ENCODE peak calls at places on chromosome 14, in ten cellular contexts. C, X, M, H, L, F, N, Q, J and O are unnamed samples.
A peak's percentile ranks its signal among the peaks of the same experiment; 100 is the strongest.

GRCh38 chr14:61547186-61548121 is 147.9 kb upstream of the HIF1A start:
- DNase-seq in M (no peak), H (peak; percentile 84), X (no peak), N (no peak), C (no peak), J (peak; percentile 88), Q (peak; percentile 96), F (no peak), L (no peak), O (no peak)

GRCh38 chr14:100692859-100693558 is 33.7 kb upstream of the DLK1 start:
- DNase-seq in X (no peak), L (no peak), C (no peak), H (peak; percentile 97), Q (peak; percentile 98), M (no peak), N (no peak), J (peak; percentile 79), F (no peak), O (no peak)

GRCh38 chr14:24940213-24940783 is 109.6 kb downstream of the STXBP6 start:
- DNase-seq in C (no peak), J (no peak), F (no peak), M (no peak), H (no peak), N (no peak), L (no peak), X (no peak), Q (no peak), O (no peak)

GRCh38 chr14:21711360-21711961 is 37.8 kb upstream of the OR4E1 start:
- DNase-seq in N (no peak), F (peak; percentile 36), J (peak; percentile 69), M (no peak), C (no peak), Q (peak; percentile 65), H (peak; percentile 21), X (no peak), L (no peak), O (no peak)

GRCh38 chr14:35116242-35116641 is 5.5 kb downstream of the PPP2R3C start:
- DNase-seq in H (no peak), F (no peak), N (no peak), X (no peak), J (no peak), L (no peak), C (no peak), Q (no peak), M (no peak), O (no peak)

GRCh38 chr14:79420725-79421124 is 790.6 kb downstream of the DIO2 start:
- DNase-seq in C (no peak), M (no peak), F (no peak), L (no peak), N (no peak), J (no peak), H (no peak), Q (no peak), X (no peak), O (no peak)

GRCh38 chr14:95056476-95056875 is 100.9 kb downstream of the DICER1 start:
- DNase-seq in C (no peak), L (no peak), M (no peak), J (no peak), Q (no peak), X (no peak), H (no peak), F (no peak), N (no peak), O (no peak)

GRCh38 chr14:39102969-39103957 is at the start of gene SEC23A:
- DNase-seq in L (peak; percentile 91), H (peak; percentile 57), F (peak; percentile 65), N (peak; percentile 77), X (peak; percentile 95), J (peak; percentile 93), C (peak; percentile 98), Q (peak; percentile 93), M (peak; percentile 93), O (peak; percentile 64)

GRCh38 chr14:94656043-94656442 is 43.9 kb downstream of the SERPINA3 start:
- DNase-seq in C (no peak), H (no peak), Q (no peak), J (no peak), L (no peak), M (no peak), F (no peak), X (no peak), N (no peak), O (no peak)

GRCh38 chr14:67331368-67332125 is 28.1 kb downstream of the ATP6V1D start:
- DNase-seq in N (no peak), Q (no peak), L (no peak), C (no peak), M (no peak), F (no peak), H (peak; percentile 65), X (no peak), J (no peak), O (no peak)

GRCh38 chr14:71891185-71891584 is 41.0 kb upstream of the RGS6 start:
- DNase-seq in X (no peak), M (no peak), Q (no peak), J (no peak), H (no peak), N (no peak), C (no peak), L (no peak), F (no peak), O (no peak)

GRCh38 chr14:71890541-71890940 is 41.7 kb upstream of the RGS6 start:
- DNase-seq in L (no peak), N (no peak), H (no peak), X (no peak), J (no peak), C (no peak), M (no peak), Q (no peak), F (no peak), O (no peak)

DNA sequence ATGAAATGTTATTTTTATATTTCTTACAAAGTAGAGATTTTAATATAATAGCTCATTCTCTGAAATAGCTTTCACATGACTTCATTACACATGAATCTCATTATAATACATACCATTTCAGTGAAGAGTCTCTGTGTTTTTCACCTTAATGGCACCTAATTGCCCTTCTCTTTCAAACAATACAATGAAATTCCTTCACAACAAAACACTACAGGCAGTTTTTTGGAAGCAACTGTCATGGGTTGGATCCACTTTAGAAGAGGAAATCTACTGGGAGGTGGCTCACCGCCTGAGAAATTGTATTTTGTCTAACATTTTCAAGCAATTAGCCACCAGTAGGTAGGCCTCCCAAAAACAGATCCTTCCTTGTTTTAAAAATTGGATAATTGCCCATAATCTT is 40.3 kb upstream of the RGS6 start:
- DNase-seq in M (no peak), C (no peak), F (no peak), N (no peak), H (peak; percentile 11), L (no peak), J (no peak), X (no peak), Q (no peak), O (no peak)
- H3K27ac ChIP-seq in M (no peak overlapping the region), C (no peak overlapping the region), F (no peak overlapping the region), N (no peak overlapping the region), H (no peak overlapping the region), L (no peak overlapping the region), J (no peak overlapping the region), X (no peak overlapping the region), Q (no peak overlapping the region), O (no peak overlapping the region)

DNA sequence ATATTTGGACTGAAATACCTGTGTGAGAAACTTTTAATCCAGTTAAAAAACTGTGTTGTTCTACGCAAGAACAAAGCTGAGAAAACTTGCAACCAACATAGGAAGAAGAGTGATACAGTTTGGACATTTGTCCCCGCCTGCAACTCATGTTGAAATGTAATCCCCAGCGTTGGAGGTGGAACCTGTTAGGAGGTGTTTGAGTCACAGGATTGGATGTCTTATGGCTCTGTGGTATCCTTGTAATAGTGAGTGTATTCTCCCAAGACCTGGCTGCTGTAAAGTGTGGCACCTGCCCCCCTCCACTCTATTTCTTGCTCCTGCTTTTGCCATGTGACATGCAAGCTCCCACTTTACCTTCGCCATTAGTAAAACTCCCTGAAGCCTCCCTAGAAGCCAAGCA is 28.6 kb upstream of the ADAM20 start:
- DNase-seq in L (no peak), F (no peak), C (no peak), X (no peak), J (no peak), M (no peak), H (no peak), N (no peak), Q (no peak), O (no peak)
- H3K27ac ChIP-seq in L (no peak overlapping the region), F (no peak overlapping the region), C (no peak overlapping the region), X (no peak overlapping the region), J (no peak overlapping the region), M (no peak overlapping the region), H (no peak overlapping the region), N (no peak overlapping the region), Q (no peak overlapping the region), O (no peak overlapping the region)

DNA sequence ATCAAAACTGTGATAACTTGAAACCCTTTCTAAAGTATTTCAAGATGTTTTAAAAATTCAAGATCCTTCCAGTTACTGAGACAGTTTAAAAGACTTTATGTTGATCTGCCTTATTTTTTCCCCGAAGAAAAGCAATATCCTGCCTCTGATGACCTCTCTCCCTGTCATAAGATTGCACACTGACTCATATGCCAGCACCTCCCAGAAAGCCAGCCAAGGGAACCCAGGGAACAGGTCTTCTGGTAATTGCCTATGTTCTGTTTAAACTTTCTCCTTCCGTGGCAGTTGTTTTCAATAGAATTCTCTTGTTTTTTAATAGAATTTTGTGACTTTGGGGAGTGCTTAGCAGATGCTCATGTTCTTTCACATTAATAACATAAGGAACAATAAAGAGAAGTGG is 300.2 kb upstream of the PRKD1 start:
- DNase-seq in L (no peak), F (no peak), Q (peak; percentile 59), M (peak; percentile 16), C (no peak), J (peak; percentile 63), N (no peak), X (no peak), H (peak; percentile 50), O (no peak)
- H3K27ac ChIP-seq in L (no peak overlapping the region), F (no peak overlapping the region), Q (no peak overlapping the region), M (peak overlapping the region; percentile 60), C (no peak overlapping the region), J (no peak overlapping the region), N (no peak overlapping the region), X (no peak overlapping the region), H (no peak overlapping the region), O (peak overlapping the region; percentile 58)

DNA sequence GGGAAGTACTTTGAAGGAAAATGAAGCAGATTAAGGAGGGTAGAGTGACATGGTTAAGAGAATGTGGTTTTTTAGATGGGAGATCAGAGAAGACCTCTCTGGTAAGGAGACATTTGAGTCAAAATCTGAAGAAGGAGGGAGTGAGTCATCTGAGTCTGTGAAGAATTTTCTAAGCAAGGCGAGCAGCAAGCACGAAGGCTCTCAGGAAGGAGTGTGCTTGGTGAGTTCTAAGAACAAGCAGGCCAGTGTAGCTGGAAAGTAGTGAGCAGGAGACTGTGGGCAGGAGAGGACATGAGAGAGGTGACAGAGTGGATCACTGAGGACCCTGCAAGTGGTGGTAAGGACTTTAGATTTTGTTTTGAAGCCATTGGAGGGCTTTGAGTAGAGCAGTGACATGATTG is 76.3 kb upstream of the FUT8 start:
- DNase-seq in C (no peak), J (peak; percentile 64), Q (peak; percentile 86), F (no peak), N (no peak), L (no peak), X (no peak), H (no peak), M (no peak), O (no peak)
- H3K27ac ChIP-seq in C (peak overlapping the region; percentile 1), J (no peak overlapping the region), Q (no peak overlapping the region), F (no peak overlapping the region), N (no peak overlapping the region), L (no peak overlapping the region), X (peak overlapping the region; percentile 36), H (no peak overlapping the region), M (no peak overlapping the region), O (no peak overlapping the region)

GRCh38 chr14:103725001-103725682 is 9.5 kb downstream of the ZFYVE21 start:
- DNase-seq in L (no peak), C (peak; percentile 65), M (no peak), Q (no peak), J (no peak), F (no peak), X (no peak), H (no peak), N (no peak), O (no peak)
- H3K27ac ChIP-seq in L (no peak overlapping the region), C (peak overlapping the region; percentile 62), M (no peak overlapping the region), Q (no peak overlapping the region), J (no peak overlapping the region), F (no peak overlapping the region), X (no peak overlapping the region), H (no peak overlapping the region), N (peak overlapping the region; percentile 49), O (peak overlapping the region; percentile 94)